ENCODE peak calls at places on chromosomes 2 and 18, in five cellular contexts. A is astrocyte of the spinal cord, E is ovary, G is HFF-Myc, D is left ventricle myocardium inferior. M is an unnamed sample.

GRCh38 chr2:85504434-85505261 is 34.3 kb upstream of the MAT2A start:
- DNase-seq in A (peak; percentile 87), G (peak; percentile 92), D (peak; percentile 33), E (no peak), M (peak; percentile 99)

GRCh38 chr2:40451926-40452605 is at the start of gene SLC8A1:
- DNase-seq in E (peak; percentile 9), D (peak; percentile 46), G (no peak), A (no peak), M (peak; percentile 44)

GRCh38 chr2:190043441-190043840 is 19.1 kb downstream of the MSTN start:
- DNase-seq in A (no peak), G (no peak), E (no peak), D (no peak), M (peak; percentile 52)

GRCh38 chr2:174683392-174683759 is 80.9 kb downstream of the CHRNA1 start:
- DNase-seq in G (no peak), A (peak; percentile 62), E (no peak), D (no peak), M (peak; percentile 60)

GRCh38 chr2:72363406-72363805 is 215.7 kb upstream of the CYP26B1 start:
- DNase-seq in D (no peak), A (no peak), E (no peak), G (no peak), M (no peak)

GRCh38 chr2:10831387-10831985 is 18.9 kb upstream of the PDIA6 start:
- DNase-seq in G (no peak), E (no peak), A (no peak), D (no peak), M (no peak)

GRCh38 chr18:58178476-58178875 is 134.4 kb downstream of the NEDD4L start:
- DNase-seq in E (no peak), A (no peak), D (no peak), G (no peak), M (no peak)

GRCh38 chr2:26514045-26514444 is 36.1 kb upstream of the OTOF start:
- DNase-seq in D (no peak), A (no peak), E (no peak), G (no peak), M (no peak)

GRCh38 chr2:226994775-226995174 is 158.9 kb downstream of the RHBDD1 start:
- DNase-seq in D (no peak), E (no peak), A (no peak), G (no peak), M (no peak)

GRCh38 chr2:120230515-120231471 is 7.6 kb upstream of the TMEM185B start:
- DNase-seq in D (peak; percentile 11), A (no peak), G (no peak), E (no peak), M (no peak)

GRCh38 chr2:239729681-239730566 is 295.2 kb downstream of the NDUFA10 start:
- DNase-seq in D (no peak), G (no peak), A (no peak), E (no peak), M (no peak)

GRCh38 chr2:163736433-163737168 is 793 bp upstream of the FIGN start:
- DNase-seq in G (no peak), A (peak; percentile 48), D (peak; percentile 58), E (peak; percentile 60), M (peak; percentile 19)

GRCh38 chr2:170824526-170825015 is 7.9 kb downstream of the GAD1 start:
- DNase-seq in D (no peak), A (no peak), E (no peak), G (no peak), M (no peak)

GRCh38 chr2:170828533-170828916 is 11.8 kb downstream of the GAD1 start:
- DNase-seq in E (no peak), A (no peak), D (no peak), G (no peak), M (no peak)

GRCh38 chr2:170823800-170824153 is 7.1 kb downstream of the GAD1 start:
- DNase-seq in E (no peak), D (no peak), A (no peak), G (no peak), M (no peak)

GRCh38 chr2:170827841-170828532 is 11.3 kb downstream of the GAD1 start:
- DNase-seq in G (no peak), A (no peak), E (no peak), D (no peak), M (no peak)

DNA sequence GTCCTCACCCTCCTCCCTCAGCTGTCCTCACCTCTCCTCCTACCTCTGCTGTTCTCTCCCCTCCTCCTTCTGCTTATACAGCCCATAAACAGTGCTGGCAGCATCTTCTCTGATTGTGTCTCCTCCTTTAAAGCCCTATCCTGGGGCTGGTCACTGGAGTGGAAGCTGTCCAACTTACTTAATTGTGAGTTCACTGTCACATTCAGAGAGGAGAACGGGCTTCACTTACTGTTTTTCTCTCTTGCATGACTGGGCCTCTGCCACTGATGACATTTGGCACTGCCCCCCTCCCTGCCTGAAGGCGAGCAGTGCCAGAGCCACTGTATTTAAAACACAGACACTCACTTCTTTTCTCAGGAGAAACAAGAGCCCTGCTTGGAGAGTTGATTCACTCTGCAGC is 12.3 kb downstream of the GAD1 start:
- DNase-seq in A (no peak), D (no peak), E (no peak), G (no peak), M (no peak)
- H3K4me3 ChIP-seq in A (no peak overlapping the region), D (no peak overlapping the region), E (no peak overlapping the region), G (no peak overlapping the region), M (no peak overlapping the region)

DNA sequence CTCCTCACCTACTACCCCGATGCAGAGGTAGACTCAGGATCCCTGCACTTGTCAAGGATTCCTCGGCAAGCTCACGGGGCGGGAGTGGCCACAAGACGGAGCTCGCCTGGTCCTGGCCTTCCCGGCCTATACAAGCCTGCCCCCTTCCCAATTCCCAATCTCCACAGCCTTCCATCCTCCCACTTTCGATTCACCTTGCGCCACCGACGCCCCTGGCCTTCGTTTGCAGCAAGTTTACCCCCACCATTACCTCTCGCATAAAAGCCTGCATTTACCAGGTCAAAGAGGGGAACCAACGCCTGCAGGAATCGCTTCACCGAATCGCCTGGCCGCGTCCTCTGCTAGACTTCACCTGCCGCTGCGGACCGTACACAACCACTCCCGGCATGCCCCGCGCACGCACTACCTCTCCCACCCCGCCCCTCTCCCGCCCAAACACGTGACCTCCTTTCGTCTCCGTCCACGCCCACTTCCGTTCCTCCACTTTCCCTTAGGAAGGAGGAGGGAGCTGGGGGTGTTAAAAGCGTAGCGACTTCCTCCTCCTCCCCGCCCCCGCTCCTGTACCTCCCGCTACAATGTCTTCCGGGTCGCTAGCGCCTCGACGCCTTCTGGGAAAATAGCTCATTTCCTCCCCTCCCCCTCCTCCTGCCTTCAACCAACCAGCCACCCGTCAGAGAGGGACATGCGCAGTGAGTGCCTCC is at the start of gene ORC4:
- DNase-seq in D (peak; percentile 98), G (peak; percentile 98), A (peak; percentile 100), E (peak; percentile 98), M (peak; percentile 99)
- TF ChIP-seq CTCF in D (peak; percentile 52), G (peak; percentile 58), A (peak; percentile 54), E (no peak), M (peak; percentile 28)

DNA sequence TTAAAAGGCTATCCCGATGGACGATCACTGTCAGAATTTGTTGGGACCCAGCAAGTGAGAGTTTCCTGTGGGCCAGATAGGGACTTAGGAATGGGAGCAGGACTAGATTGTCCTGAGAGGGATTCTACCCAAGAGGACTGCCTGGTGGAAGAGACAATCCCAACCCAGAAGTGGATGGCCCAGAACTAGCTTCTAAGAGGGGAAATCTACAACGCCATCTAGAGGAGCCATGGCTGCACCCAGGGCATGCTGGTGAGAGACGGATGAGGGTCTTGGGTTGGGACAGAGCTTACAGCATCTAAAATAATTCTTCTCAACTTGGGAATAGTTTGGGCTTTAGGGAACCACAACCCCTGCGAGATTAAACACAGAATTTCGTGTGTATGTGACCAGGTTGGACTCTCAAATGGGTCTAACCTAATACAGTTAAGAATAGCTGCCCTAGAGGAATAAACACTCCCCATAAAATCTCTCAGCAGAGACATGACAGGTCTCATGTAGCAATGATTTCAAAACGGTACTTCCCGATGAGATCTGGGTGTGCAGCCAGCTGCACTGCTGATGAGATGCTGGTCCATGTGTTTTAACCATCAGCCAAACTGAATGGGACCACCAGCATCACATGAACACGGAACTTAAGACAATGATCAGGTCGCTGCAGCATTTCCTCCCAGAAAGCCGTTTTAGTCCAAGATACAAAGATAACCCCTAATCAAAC is 50.8 kb downstream of the CCBE1 start:
- DNase-seq in E (no peak), D (no peak), G (no peak), A (no peak), M (no peak)
- H3K4me3 ChIP-seq in E (no peak overlapping the region), D (no peak overlapping the region), G (no peak overlapping the region), A (no peak overlapping the region), M (no peak overlapping the region)

GRCh38 chr2:94956797-94957391 is 68.6 kb upstream of the MAL start:
- DNase-seq in E (no peak), G (peak; percentile 15), A (peak; percentile 7), D (no peak), M (peak; percentile 26)
- TF ChIP-seq CTCF in E (no peak), G (peak; percentile 85), A (peak; percentile 95), D (peak; percentile 88), M (peak; percentile 86)

M was measured in fibroblast of mammary gland.